ENCODE peak calls at places on chromosomes 12 and 14, in six cellular contexts. One of them, this sample, is unnamed.

GRCh38 chr14:91395998-91396660 is 21.5 kb downstream of the CCDC88C start:
- DNase-seq in Caco-2: no peak
- DNase-seq in CD8-positive, alpha-beta T cell: no peak
- DNase-seq in H9: no peak
- DNase-seq in occipital lobe: no peak
- DNase-seq in ovary: no peak
- DNase-seq in this sample: no peak

GRCh38 chr12:29807125-29807524 is 23.4 kb upstream of the TMTC1 start:
- DNase-seq in Caco-2: no peak
- DNase-seq in CD8-positive, alpha-beta T cell: no peak
- DNase-seq in ovary: no peak
- DNase-seq in occipital lobe: no peak
- DNase-seq in H9: no peak
- DNase-seq in this sample: no peak

GRCh38 chr12:45431153-45431552 is 215.3 kb downstream of the ANO6 start:
- DNase-seq in H9: no peak
- DNase-seq in Caco-2: no peak
- DNase-seq in CD8-positive, alpha-beta T cell: no peak
- DNase-seq in occipital lobe: no peak
- DNase-seq in ovary: no peak
- DNase-seq in this sample: no peak

GRCh38 chr14:69312608-69313007 is 52.6 kb downstream of the GALNT16 start:
- DNase-seq in occipital lobe: no peak
- DNase-seq in H9: peak; percentile 12
- DNase-seq in ovary: no peak
- DNase-seq in Caco-2: no peak
- DNase-seq in CD8-positive, alpha-beta T cell: no peak
- DNase-seq in this sample: peak; percentile 25

GRCh38 chr14:89249296-89249565 is 167.8 kb downstream of the FOXN3 start:
- DNase-seq in Caco-2: no peak
- DNase-seq in H9: peak; percentile 39
- DNase-seq in CD8-positive, alpha-beta T cell: no peak
- DNase-seq in occipital lobe: no peak
- DNase-seq in ovary: no peak
- DNase-seq in this sample: no peak

GRCh38 chr12:90299121-90299520 is 590.5 kb upstream of the ATP2B1 start:
- DNase-seq in H9: no peak
- DNase-seq in CD8-positive, alpha-beta T cell: no peak
- DNase-seq in occipital lobe: no peak
- DNase-seq in ovary: no peak
- DNase-seq in Caco-2: no peak
- DNase-seq in this sample: no peak

GRCh38 chr14:100581228-100582145 is 5.7 kb downstream of the BEGAIN start:
- DNase-seq in CD8-positive, alpha-beta T cell: no peak
- DNase-seq in occipital lobe: no peak
- DNase-seq in H9: no peak
- DNase-seq in ovary: no peak
- DNase-seq in Caco-2: no peak
- DNase-seq in this sample: no peak

GRCh38 chr12:113244015-113244983 is 23.0 kb downstream of the TPCN1 start:
- DNase-seq in ovary: no peak
- DNase-seq in CD8-positive, alpha-beta T cell: no peak
- DNase-seq in Caco-2: no peak
- DNase-seq in occipital lobe: peak; percentile 38
- DNase-seq in H9: no peak
- DNase-seq in this sample: peak; percentile 57

GRCh38 chr14:55133416-55133815 is 4.4 kb downstream of the LGALS3 start:
- DNase-seq in Caco-2: no peak
- DNase-seq in occipital lobe: no peak
- DNase-seq in H9: no peak
- DNase-seq in CD8-positive, alpha-beta T cell: no peak
- DNase-seq in ovary: no peak
- DNase-seq in this sample: no peak

GRCh38 chr12:77941396-77941795 is 110.7 kb downstream of the NAV3 start:
- DNase-seq in Caco-2: no peak
- DNase-seq in H9: no peak
- DNase-seq in CD8-positive, alpha-beta T cell: no peak
- DNase-seq in occipital lobe: no peak
- DNase-seq in ovary: no peak
- DNase-seq in this sample: no peak

GRCh38 chr12:43063642-43064041 is 474.1 kb upstream of the PRICKLE1 start:
- DNase-seq in CD8-positive, alpha-beta T cell: no peak
- DNase-seq in Caco-2: no peak
- DNase-seq in occipital lobe: no peak
- DNase-seq in H9: no peak
- DNase-seq in ovary: no peak
- DNase-seq in this sample: no peak

GRCh38 chr12:62737615-62738014 is 197.3 kb downstream of the PPM1H start:
- DNase-seq in CD8-positive, alpha-beta T cell: no peak
- DNase-seq in ovary: no peak
- DNase-seq in H9: no peak
- DNase-seq in occipital lobe: no peak
- DNase-seq in Caco-2: no peak
- DNase-seq in this sample: no peak